ENCODE peak calls at places on chromosomes 11 and 22, in ten cellular contexts. B is GM20000; O is HFF-Myc; N is PC-9; F is endothelial cell; C is activated CD8-positive, alpha-beta T cell treated with anti-CD3 and anti-CD28 coated beads for 36 hours; H is right lobe of liver; D is cardiac muscle cell; Z is GM10248; K is type B pancreatic cell. M is an unnamed sample.

GRCh38 chr11:98835336-98835735 is 185.4 kb upstream of the CNTN5 start:
- DNase-seq in B (no peak), O (no peak), N (no peak), F (no peak), C (no peak), H (no peak), D (peak), Z (no peak), K (no peak), M (no peak)

GRCh38 chr11:63813035-63813562 is at the start of gene SPINDOC:
- DNase-seq in B (peak), O (no peak), N (peak), F (peak), C (peak), H (peak), D (peak), Z (peak), K (peak), M (peak)

GRCh38 chr11:128741928-128742327 is 48.1 kb downstream of the FLI1 start:
- DNase-seq in B (no peak), O (no peak), N (no peak), F (no peak), C (no peak), H (no peak), D (no peak), Z (no peak), K (no peak), M (no peak)

GRCh38 chr11:126394036-126394435 is 38.5 kb downstream of the ST3GAL4 start:
- DNase-seq in B (no peak), O (no peak), N (no peak), F (no peak), C (no peak), H (no peak), D (no peak), Z (no peak), K (no peak), M (no peak)

GRCh38 chr11:126461996-126462395 is 106.5 kb downstream of the ST3GAL4 start:
- DNase-seq in B (no peak), O (no peak), N (no peak), F (no peak), C (no peak), H (no peak), D (no peak), Z (no peak), K (no peak), M (no peak)

GRCh38 chr22:42621505-42622002 is 6.9 kb upstream of the POLDIP3 start:
- DNase-seq in B (peak), O (peak), N (peak), F (peak), C (peak), H (peak), D (peak), Z (peak), K (peak), M (peak)

GRCh38 chr11:17735823-17736772 is 1.5 kb downstream of the KCNC1 start:
- DNase-seq in B (no peak), O (no peak), N (no peak), F (no peak), C (no peak), H (no peak), D (no peak), Z (no peak), K (no peak), M (no peak)

GRCh38 chr11:102727890-102728289 is 3.1 kb upstream of the MMP8 start:
- DNase-seq in B (no peak), O (peak), N (no peak), F (no peak), C (no peak), H (no peak), D (peak), Z (no peak), K (no peak), M (no peak)

GRCh38 chr11:118838905-118839553 is 44.7 kb upstream of the CXCR5 start:
- DNase-seq in B (peak), O (no peak), N (no peak), F (no peak), C (no peak), H (no peak), D (no peak), Z (peak), K (no peak), M (no peak)

GRCh38 chr11:44887598-44887997 is 63.1 kb downstream of the TP53I11 start:
- DNase-seq in B (no peak), O (no peak), N (no peak), F (no peak), C (no peak), H (no peak), D (no peak), Z (no peak), K (no peak), M (no peak)

GRCh38 chr11:122634507-122634906 is 21.0 kb upstream of the UBASH3B start:
- DNase-seq in B (no peak), O (peak), N (peak), F (peak), C (no peak), H (no peak), D (no peak), Z (no peak), K (no peak), M (no peak)

GRCh38 chr11:70191495-70192140 is 11.5 kb upstream of the FADD start:
- DNase-seq in B (peak), O (no peak), N (peak), F (peak), C (peak), H (peak), D (peak), Z (peak), K (peak), M (peak)

GRCh38 chr11:90229791-90230190 is 6.9 kb upstream of the CHORDC1 start:
- DNase-seq in B (no peak), O (no peak), N (no peak), F (no peak), C (no peak), H (no peak), D (peak), Z (no peak), K (no peak), M (no peak)

GRCh38 chr22:25364736-25365241 is 145.3 kb downstream of the CRYBB2 start:
- DNase-seq in B (no peak), O (no peak), N (no peak), F (no peak), C (no peak), H (no peak), D (no peak), Z (no peak), K (no peak), M (peak)

GRCh38 chr11:16812274-16812673 is 73.8 kb downstream of the C11orf58 start:
- DNase-seq in B (no peak), O (no peak), N (no peak), F (no peak), C (no peak), H (no peak), D (no peak), Z (no peak), K (no peak), M (no peak)

GRCh38 chr11:15114501-15115475 is at the start of gene INSC:
- DNase-seq in B (no peak), O (no peak), N (no peak), F (peak), C (no peak), H (no peak), D (peak), Z (no peak), K (no peak), M (no peak)

GRCh38 chr11:45062974-45063635 is 83.3 kb upstream of the PRDM11 start:
- DNase-seq in B (no peak), O (no peak), N (no peak), F (no peak), C (no peak), H (no peak), D (no peak), Z (no peak), K (no peak), M (no peak)

GRCh38 chr11:128709402-128709801 is 15.5 kb downstream of the FLI1 start:
- DNase-seq in B (no peak), O (peak), N (no peak), F (peak), C (no peak), H (no peak), D (peak), Z (no peak), K (no peak), M (no peak)

GRCh38 chr11:73833067-73833466 is 43.6 kb downstream of the COA4 start:
- DNase-seq in B (no peak), O (no peak), N (no peak), F (no peak), C (no peak), H (no peak), D (no peak), Z (no peak), K (no peak), M (no peak)

GRCh38 chr22:31160328-31160978 is 471 bp downstream of the RNF185 start:
- DNase-seq in B (no peak), O (no peak), N (no peak), F (peak), C (peak), H (no peak), D (peak), Z (no peak), K (no peak), M (peak)

GRCh38 chr22:47056361-47056760 is 293.9 kb downstream of the TBC1D22A start:
- DNase-seq in B (no peak), O (no peak), N (no peak), F (no peak), C (no peak), H (peak), D (no peak), Z (no peak), K (no peak), M (no peak)

GRCh38 chr22:40348025-40348658 is 1.8 kb downstream of the ADSL start:
- DNase-seq in B (peak), O (no peak), N (peak), F (peak), C (peak), H (no peak), D (peak), Z (peak), K (no peak), M (peak)

DNA sequence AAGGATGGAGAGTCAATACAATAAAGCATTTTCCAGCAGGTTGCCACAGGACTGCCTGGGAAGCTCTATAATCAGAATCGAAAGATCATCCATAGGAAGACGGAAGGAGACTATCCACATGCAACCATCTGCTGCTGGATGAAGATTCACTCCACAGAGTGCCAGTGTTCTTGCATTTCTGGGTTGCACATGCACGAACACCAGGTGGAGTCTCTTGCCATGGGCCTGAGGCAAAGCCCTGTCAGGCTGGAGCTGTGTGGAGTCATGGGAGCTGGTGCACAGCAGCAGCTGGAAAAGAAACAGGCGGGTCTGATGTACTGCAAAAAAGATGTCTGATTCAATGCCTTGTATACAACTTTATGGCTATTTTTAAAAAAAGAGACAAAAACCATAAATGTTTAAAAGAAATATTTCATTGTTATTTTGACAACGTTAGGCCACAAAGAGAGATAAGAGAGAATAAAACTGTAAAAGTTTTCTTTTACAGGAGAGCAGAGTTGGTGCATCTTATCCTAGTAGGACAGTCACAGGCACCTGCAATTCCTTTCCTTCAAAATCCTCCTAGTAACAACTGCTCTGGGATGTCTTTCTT is 12.9 kb upstream of the FAT3 start:
- DNase-seq in B (no peak), O (no peak), N (peak), F (peak), C (no peak), H (no peak), D (peak), Z (no peak), K (no peak), M (no peak)
- TF ChIP-seq CTCF in B (no peak), O (peak), N (peak), F (no peak), C (no peak), H (peak), D (peak), Z (no peak), K (peak), M (peak)

GRCh38 chr11:20388096-20389055 is 860 bp downstream of the PRMT3 start:
- DNase-seq in B (peak), O (no peak), N (no peak), F (no peak), C (no peak), H (no peak), D (peak), Z (peak), K (no peak), M (no peak)

GRCh38 chr11:20387262-20388095 is at the start of gene PRMT3:
- DNase-seq in B (peak), O (peak), N (peak), F (peak), C (peak), H (peak), D (peak), Z (peak), K (peak), M (peak)
- TF ChIP-seq CTCF in B (no peak), O (no peak), N (peak), F (peak), C (peak), H (no peak), D (no peak), Z (no peak), K (peak), M (no peak)

DNA sequence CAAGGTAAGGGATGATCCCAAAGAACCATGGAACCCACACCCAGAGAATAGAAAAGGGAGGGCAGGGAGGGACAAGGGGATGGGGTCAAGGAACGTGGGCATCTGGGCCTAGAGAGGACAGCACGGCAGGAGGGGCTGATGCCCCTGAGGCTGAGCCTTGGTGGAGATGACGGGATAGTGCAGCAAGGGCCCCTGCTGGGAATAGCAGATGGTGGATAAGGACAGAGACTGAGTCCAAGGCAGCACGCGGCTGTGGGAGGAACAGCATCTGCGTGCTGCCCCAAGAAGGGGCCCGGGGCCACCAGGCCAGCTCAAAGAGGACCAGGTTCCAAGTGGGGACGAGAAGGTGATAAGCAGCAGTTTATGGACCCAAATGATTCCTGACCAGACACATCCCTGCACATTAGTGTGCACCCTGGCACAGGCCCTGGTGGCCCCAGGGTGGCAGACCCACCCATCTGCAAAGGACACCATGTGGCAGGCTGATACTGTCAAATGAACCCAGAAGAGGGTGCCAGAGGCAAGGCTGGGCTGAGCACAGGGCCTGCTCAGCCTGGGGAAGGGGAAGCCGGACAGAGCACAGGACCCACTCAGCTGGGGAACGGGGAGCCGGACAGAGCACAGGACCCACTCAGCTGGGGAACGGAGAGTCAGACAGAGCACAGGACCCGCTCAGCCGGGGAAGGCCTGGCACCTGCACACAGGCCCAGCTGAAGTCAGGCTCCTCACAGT is 12.8 kb upstream of the TESMIN start:
- DNase-seq in B (no peak), O (no peak), N (no peak), F (no peak), C (no peak), H (no peak), D (no peak), Z (no peak), K (no peak), M (no peak)
- TF ChIP-seq CTCF in B (no peak), O (no peak), N (peak), F (no peak), C (no peak), H (no peak), D (no peak), Z (peak), K (peak), M (no peak)

DNA sequence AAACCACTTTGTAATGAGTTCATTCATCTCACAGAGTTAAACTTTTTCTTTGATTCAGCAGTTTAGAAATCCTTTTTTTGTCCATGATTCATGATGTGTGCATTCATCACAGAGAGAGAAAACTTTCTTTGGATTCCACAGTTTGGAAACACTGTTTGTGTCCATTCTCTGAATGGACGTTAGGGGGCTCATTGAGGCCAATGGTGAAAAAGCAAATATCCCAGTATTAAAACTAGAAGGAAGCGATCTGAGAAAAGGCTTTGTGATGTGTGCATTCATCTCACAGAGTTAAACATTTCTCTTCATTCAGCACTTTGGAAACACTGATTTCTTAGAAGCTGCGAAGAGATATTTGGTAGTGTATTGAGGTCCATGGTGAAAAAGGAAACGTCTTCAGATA is 155.6 kb upstream of the TRIM48 start:
- DNase-seq in B (no peak), O (no peak), N (no peak), F (no peak), C (no peak), H (no peak), D (no peak), Z (no peak), K (no peak), M (no peak)
- TF ChIP-seq CTCF in B (no peak), O (no peak), N (peak), F (no peak), C (no peak), H (no peak), D (no peak), Z (no peak), K (no peak), M (no peak)

DNA sequence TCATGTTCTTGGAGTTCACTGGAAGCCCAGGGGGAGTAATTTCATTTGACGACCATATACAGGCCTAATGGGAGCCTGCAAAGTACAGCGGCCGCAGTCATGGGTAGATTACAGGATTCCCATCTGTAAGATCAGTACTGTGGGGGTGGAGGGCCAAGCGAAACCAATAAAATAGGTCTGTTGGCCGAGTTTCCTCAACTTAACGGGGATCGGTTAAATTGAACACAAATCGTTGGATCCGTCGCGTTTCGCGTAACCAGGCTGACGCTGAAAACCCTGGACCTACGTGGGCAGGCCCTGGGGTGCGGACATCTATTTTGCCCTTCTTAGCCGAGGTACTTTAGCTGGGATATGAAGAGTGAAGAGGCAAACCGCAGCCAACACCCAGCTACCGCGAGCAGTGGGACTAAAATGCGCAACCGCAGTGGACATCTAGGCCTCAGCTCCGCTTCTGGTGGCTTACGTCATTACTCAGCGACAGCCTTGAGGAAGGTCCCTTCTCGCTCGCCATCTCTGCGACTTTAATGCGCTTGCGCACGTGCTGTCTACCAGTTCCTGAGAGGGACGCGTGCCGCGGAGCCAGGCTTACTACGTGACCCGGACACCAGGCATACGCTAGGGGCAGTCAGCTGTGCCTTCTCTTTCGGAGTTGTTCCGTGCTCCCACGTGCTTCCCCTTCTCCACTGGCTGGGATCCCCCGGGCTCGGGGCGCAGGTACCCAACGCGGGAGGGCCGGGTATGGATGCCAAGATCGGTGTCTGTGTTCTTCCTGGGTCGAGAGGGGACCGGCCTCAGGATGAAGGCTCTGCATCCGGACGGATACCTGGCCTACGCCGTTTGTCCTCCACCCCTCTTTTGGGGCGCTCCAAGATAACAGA is at the start of gene NAT10:
- DNase-seq in B (peak), O (peak), N (peak), F (peak), C (peak), H (peak), D (peak), Z (peak), K (peak), M (peak)
- TF ChIP-seq CTCF in B (no peak), O (no peak), N (no peak), F (no peak), C (no peak), H (no peak), D (peak), Z (no peak), K (peak), M (no peak)

M was measured in tibial artery.